ENCODE peak calls at places on chromosomes 2 and 18, in four cellular contexts. One of them, this sample, is unnamed. For H3K27me3, the result is how much of the 10 kb centered on the place peaks cover.

GRCh38 chr2:240789051-240789453 is 31.0 kb downstream of the KIF1A start:
- DNase-seq in stomach: no peak
- DNase-seq in prostate gland: no peak
- DNase-seq in CD4-positive, alpha-beta T cell: no peak
- DNase-seq in this sample: no peak

GRCh38 chr2:176188218-176188968 is at the start of gene HOXD1:
- DNase-seq in stomach: no peak
- DNase-seq in prostate gland: peak
- DNase-seq in CD4-positive, alpha-beta T cell: no peak
- DNase-seq in this sample: no peak

GRCh38 chr2:30445266-30445821 is 1.7 kb upstream of the LCLAT1 start:
- DNase-seq in stomach: no peak
- DNase-seq in prostate gland: no peak
- DNase-seq in CD4-positive, alpha-beta T cell: no peak
- DNase-seq in this sample: no peak

GRCh38 chr2:18477333-18477732 is 83.1 kb downstream of the RDH14 start:
- DNase-seq in stomach: no peak
- DNase-seq in prostate gland: no peak
- DNase-seq in CD4-positive, alpha-beta T cell: no peak
- DNase-seq in this sample: no peak

GRCh38 chr2:127275789-127276188 is 18.2 kb downstream of the ERCC3 start:
- DNase-seq in stomach: no peak
- DNase-seq in prostate gland: no peak
- DNase-seq in CD4-positive, alpha-beta T cell: no peak
- DNase-seq in this sample: no peak

GRCh38 chr18:12086249-12086648 is 7.4 kb upstream of the ANKRD62 start:
- DNase-seq in stomach: peak
- DNase-seq in prostate gland: no peak
- DNase-seq in CD4-positive, alpha-beta T cell: no peak
- DNase-seq in this sample: no peak

GRCh38 chr18:47215554-47216138 is 35.8 kb downstream of the SKOR2 start:
- DNase-seq in stomach: no peak
- DNase-seq in prostate gland: peak
- DNase-seq in CD4-positive, alpha-beta T cell: no peak
- DNase-seq in this sample: no peak

GRCh38 chr2:10935953-10936942 is 24.5 kb downstream of the KCNF1 start:
- DNase-seq in stomach: no peak
- DNase-seq in prostate gland: no peak
- DNase-seq in CD4-positive, alpha-beta T cell: no peak
- DNase-seq in this sample: no peak

GRCh38 chr2:111941531-111941930 is 43.1 kb downstream of the MERTK start:
- DNase-seq in stomach: no peak
- DNase-seq in prostate gland: no peak
- DNase-seq in CD4-positive, alpha-beta T cell: no peak
- DNase-seq in this sample: no peak

GRCh38 chr2:111938392-111938791 is 40.0 kb downstream of the MERTK start:
- DNase-seq in stomach: no peak
- DNase-seq in prostate gland: no peak
- DNase-seq in CD4-positive, alpha-beta T cell: no peak
- DNase-seq in this sample: no peak

GRCh38 chr2:111945444-111946293 is 47.3 kb downstream of the MERTK start:
- DNase-seq in stomach: no peak
- DNase-seq in prostate gland: no peak
- DNase-seq in CD4-positive, alpha-beta T cell: no peak
- DNase-seq in this sample: no peak

GRCh38 chr2:111944536-111945210 is 46.3 kb downstream of the MERTK start:
- DNase-seq in stomach: no peak
- DNase-seq in prostate gland: peak
- DNase-seq in CD4-positive, alpha-beta T cell: no peak
- DNase-seq in this sample: no peak

DNA sequence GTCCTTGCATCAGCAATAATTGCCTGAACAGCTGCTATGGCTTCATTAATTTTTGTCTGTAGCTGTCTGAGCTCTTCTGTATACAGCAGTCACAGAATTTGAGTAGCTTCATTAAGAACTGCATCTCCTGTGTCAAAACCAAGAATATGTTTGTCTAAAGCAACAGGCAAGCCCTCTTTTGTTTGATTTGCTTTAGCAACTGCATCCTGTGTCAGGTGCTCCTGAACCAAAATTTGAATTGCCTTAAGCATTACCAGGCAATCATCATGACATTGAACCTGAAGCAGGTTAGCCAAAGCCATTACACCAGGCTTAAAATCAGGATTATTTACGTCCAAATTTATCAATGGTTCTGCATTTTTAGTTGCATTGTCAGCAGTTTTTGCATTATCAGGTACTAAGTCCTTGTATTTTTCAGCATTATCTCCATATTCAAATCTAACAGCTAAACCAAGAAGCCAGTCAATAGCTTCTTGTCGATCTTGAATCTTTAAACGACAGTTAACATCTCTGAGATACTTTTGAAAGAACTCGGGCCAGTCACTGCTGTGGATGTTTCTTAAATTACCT is 42.0 kb downstream of the MERTK start:
- DNase-seq in stomach: no peak
- DNase-seq in prostate gland: no peak
- DNase-seq in CD4-positive, alpha-beta T cell: no peak
- DNase-seq in this sample: no peak
- H3K27me3 ChIP-seq in stomach: under half
- H3K27me3 ChIP-seq in prostate gland: under half
- H3K27me3 ChIP-seq in CD4-positive, alpha-beta T cell: under half
- H3K27me3 ChIP-seq in this sample: under half

GRCh38 chr2:86393521-86394490 is 47.4 kb upstream of the KDM3A start:
- DNase-seq in stomach: peak
- DNase-seq in prostate gland: no peak
- DNase-seq in CD4-positive, alpha-beta T cell: no peak
- DNase-seq in this sample: no peak

GRCh38 chr2:86397989-86398388 is 43.2 kb upstream of the KDM3A start:
- DNase-seq in stomach: no peak
- DNase-seq in prostate gland: no peak
- DNase-seq in CD4-positive, alpha-beta T cell: no peak
- DNase-seq in this sample: no peak

GRCh38 chr2:86398911-86399474 is 42.2 kb upstream of the KDM3A start:
- DNase-seq in stomach: no peak
- DNase-seq in prostate gland: no peak
- DNase-seq in CD4-positive, alpha-beta T cell: no peak
- DNase-seq in this sample: no peak

GRCh38 chr2:86398500-86398899 is 42.7 kb upstream of the KDM3A start:
- DNase-seq in stomach: no peak
- DNase-seq in prostate gland: no peak
- DNase-seq in CD4-positive, alpha-beta T cell: no peak
- DNase-seq in this sample: no peak

GRCh38 chr2:86396304-86396785 is 44.8 kb upstream of the KDM3A start:
- DNase-seq in stomach: peak
- DNase-seq in prostate gland: peak
- DNase-seq in CD4-positive, alpha-beta T cell: no peak
- DNase-seq in this sample: no peak
- TF ChIP-seq CTCF in stomach: peak
- TF ChIP-seq CTCF in prostate gland: peak
- TF ChIP-seq CTCF in CD4-positive, alpha-beta T cell: no peak
- TF ChIP-seq CTCF in this sample: peak

DNA sequence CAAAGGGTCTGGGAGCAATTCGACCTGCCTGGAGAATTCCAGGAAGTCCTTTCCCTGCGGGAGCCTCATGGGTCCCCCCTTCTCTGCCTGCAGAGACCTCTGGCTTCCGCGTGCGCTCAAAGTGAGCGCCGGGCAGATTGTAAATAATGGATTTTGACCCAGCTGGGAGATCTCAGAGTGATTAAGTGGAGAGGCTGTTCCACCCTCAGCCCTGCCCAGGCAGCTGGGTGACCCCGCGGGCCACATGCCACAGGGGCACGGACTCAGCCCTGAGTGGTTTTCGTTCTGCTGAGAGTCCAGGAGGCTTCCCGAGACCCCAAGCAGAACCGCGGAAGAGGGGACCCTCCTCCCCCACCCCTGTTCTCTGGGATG is 1.2 kb downstream of the KCNG2 start:
- DNase-seq in stomach: no peak
- DNase-seq in prostate gland: no peak
- DNase-seq in CD4-positive, alpha-beta T cell: no peak
- DNase-seq in this sample: no peak
- H3K27me3 ChIP-seq in stomach: half or more
- H3K27me3 ChIP-seq in prostate gland: under half
- H3K27me3 ChIP-seq in CD4-positive, alpha-beta T cell: under half
- H3K27me3 ChIP-seq in this sample: half or more

GRCh38 chr2:42878581-42878980 is 86.2 kb upstream of the HAAO start:
- DNase-seq in stomach: no peak
- DNase-seq in prostate gland: no peak
- DNase-seq in CD4-positive, alpha-beta T cell: no peak
- DNase-seq in this sample: no peak
- TF ChIP-seq CTCF in stomach: no peak
- TF ChIP-seq CTCF in prostate gland: no peak
- TF ChIP-seq CTCF in CD4-positive, alpha-beta T cell: no peak
- TF ChIP-seq CTCF in this sample: no peak

GRCh38 chr2:136116111-136116812 is 1.7 kb downstream of the CXCR4 start:
- DNase-seq in stomach: peak
- DNase-seq in prostate gland: no peak
- DNase-seq in CD4-positive, alpha-beta T cell: peak
- DNase-seq in this sample: peak

GRCh38 chr2:136112949-136113766 is 4.8 kb downstream of the CXCR4 start:
- DNase-seq in stomach: no peak
- DNase-seq in prostate gland: no peak
- DNase-seq in CD4-positive, alpha-beta T cell: no peak
- DNase-seq in this sample: no peak

GRCh38 chr2:136113767-136114070 is 4.2 kb downstream of the CXCR4 start:
- DNase-seq in stomach: no peak
- DNase-seq in prostate gland: no peak
- DNase-seq in CD4-positive, alpha-beta T cell: no peak
- DNase-seq in this sample: no peak

GRCh38 chr2:136115183-136115751 is 2.7 kb downstream of the CXCR4 start:
- DNase-seq in stomach: no peak
- DNase-seq in prostate gland: no peak
- DNase-seq in CD4-positive, alpha-beta T cell: no peak
- DNase-seq in this sample: no peak

DNA sequence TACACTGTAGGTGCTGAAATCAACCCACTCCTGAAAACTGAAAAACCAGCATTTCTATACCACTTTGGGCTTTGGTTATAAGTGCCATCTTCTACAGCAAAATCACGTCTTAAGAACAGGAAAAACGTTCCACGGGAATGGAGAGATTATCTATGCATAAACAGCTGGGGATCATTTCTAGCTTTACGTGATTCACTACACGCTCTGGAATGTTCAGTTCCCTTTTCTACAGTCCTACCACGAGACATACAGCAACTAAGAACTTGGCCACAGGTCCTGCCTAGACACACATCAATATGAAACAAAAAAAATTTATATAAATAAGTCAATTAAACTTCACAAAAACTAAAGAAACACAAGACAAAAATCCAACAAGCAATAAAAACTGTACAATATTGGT is 3.6 kb downstream of the CXCR4 start:
- DNase-seq in stomach: no peak
- DNase-seq in prostate gland: no peak
- DNase-seq in CD4-positive, alpha-beta T cell: no peak
- DNase-seq in this sample: no peak
- H3K27me3 ChIP-seq in stomach: half or more
- H3K27me3 ChIP-seq in prostate gland: under half
- H3K27me3 ChIP-seq in CD4-positive, alpha-beta T cell: under half
- H3K27me3 ChIP-seq in this sample: half or more

GRCh38 chr18:22324191-22325131 is 93.3 kb downstream of the CTAGE1 start:
- DNase-seq in stomach: peak
- DNase-seq in prostate gland: no peak
- DNase-seq in CD4-positive, alpha-beta T cell: no peak
- DNase-seq in this sample: peak
- TF ChIP-seq CTCF in stomach: no peak
- TF ChIP-seq CTCF in prostate gland: no peak
- TF ChIP-seq CTCF in CD4-positive, alpha-beta T cell: no peak
- TF ChIP-seq CTCF in this sample: peak

GRCh38 chr18:10726198-10727068 is 200.6 kb downstream of the NAPG start:
- DNase-seq in stomach: no peak
- DNase-seq in prostate gland: peak
- DNase-seq in CD4-positive, alpha-beta T cell: no peak
- DNase-seq in this sample: no peak
- H3K27me3 ChIP-seq in stomach: under half
- H3K27me3 ChIP-seq in prostate gland: under half
- H3K27me3 ChIP-seq in CD4-positive, alpha-beta T cell: under half
- H3K27me3 ChIP-seq in this sample: under half

GRCh38 chr2:37915773-37916172 is 9.3 kb upstream of the RMDN2 start:
- DNase-seq in stomach: no peak
- DNase-seq in prostate gland: no peak
- DNase-seq in CD4-positive, alpha-beta T cell: no peak
- DNase-seq in this sample: no peak
- TF ChIP-seq CTCF in stomach: no peak
- TF ChIP-seq CTCF in prostate gland: no peak
- TF ChIP-seq CTCF in CD4-positive, alpha-beta T cell: no peak
- TF ChIP-seq CTCF in this sample: no peak

This sample was measured in tibial artery.